ENCODE peak calls at places on chromosomes 3 and 15, in four cellular contexts. W, O, C and M are unnamed samples.

GRCh38 chr15:64521201-64521600 is 60.8 kb downstream of the ZNF609 start:
- DNase-seq in C (peak; percentile 73), W (no peak), O (no peak), M (no peak)

GRCh38 chr3:89172150-89172549 is 64.7 kb downstream of the EPHA3 start:
- DNase-seq in W (no peak), C (no peak), O (no peak), M (no peak)

GRCh38 chr3:41208507-41208906 is 9.2 kb downstream of the CTNNB1 start:
- DNase-seq in W (no peak), O (no peak), C (no peak), M (no peak)

GRCh38 chr3:117553461-117553860 is 843.9 kb downstream of the TUSC7 start:
- DNase-seq in C (no peak), W (no peak), O (no peak), M (no peak)

GRCh38 chr15:48334260-48334659 is 3.0 kb downstream of the DUT start:
- DNase-seq in W (no peak), C (no peak), O (no peak), M (no peak)

GRCh38 chr3:45225465-45226205 is 452 bp downstream of the TMEM158 start:
- DNase-seq in W (peak; percentile 15), C (no peak), O (no peak), M (peak; percentile 87)

GRCh38 chr3:135034881-135035440 is 239.9 kb downstream of the EPHB1 start:
- DNase-seq in O (no peak), C (no peak), W (no peak), M (no peak)

GRCh38 chr15:60788514-60789091 is 309.7 kb upstream of the ICE2 start:
- DNase-seq in W (no peak), O (no peak), C (no peak), M (no peak)

GRCh38 chr3:192409203-192409837 is 318.0 kb downstream of the FGF12 start:
- DNase-seq in W (no peak), C (no peak), O (no peak), M (no peak)

GRCh38 chr15:57048930-57049550 is 130.6 kb downstream of the TCF12 start:
- DNase-seq in W (no peak), C (no peak), O (no peak), M (no peak)

GRCh38 chr3:68468695-68469375 is 463.5 kb downstream of the TAFA4 start:
- DNase-seq in O (no peak), C (no peak), W (no peak), M (no peak)

GRCh38 chr3:128491900-128492352 is 1.1 kb downstream of the GATA2 start:
- DNase-seq in O (no peak), W (no peak), C (no peak), M (no peak)

GRCh38 chr15:92930776-92931175 is 30.7 kb downstream of the CHD2 start:
- DNase-seq in C (no peak), O (no peak), W (no peak), M (no peak)

GRCh38 chr3:121508384-121508783 is 37.4 kb downstream of the POLQ start:
- DNase-seq in O (no peak), W (no peak), C (no peak), M (no peak)

GRCh38 chr3:183275418-183275817 is 22.4 kb downstream of the B3GNT5 start:
- DNase-seq in C (no peak), W (no peak), O (no peak), M (no peak)

GRCh38 chr3:48926425-48927392 is 8.1 kb downstream of the ARIH2 start:
- DNase-seq in C (no peak), O (no peak), W (no peak), M (no peak)

GRCh38 chr3:28376424-28376823 is 27.8 kb upstream of the AZI2 start:
- DNase-seq in C (no peak), O (no peak), W (no peak), M (no peak)

GRCh38 chr3:44208568-44208967 is 33.1 kb upstream of the TOPAZ1 start:
- DNase-seq in W (no peak), C (no peak), O (no peak), M (no peak)

GRCh38 chr15:61155741-61156700 is 73.1 kb downstream of the RORA start:
- DNase-seq in O (no peak), C (no peak), W (no peak), M (no peak)

GRCh38 chr3:10600159-10601125 is 95.1 kb upstream of the ATP2B2 start:
- DNase-seq in C (peak; percentile 73), W (no peak), O (no peak), M (no peak)

GRCh38 chr3:81983382-81983781 is 221.9 kb upstream of the GBE1 start:
- DNase-seq in C (no peak), W (no peak), O (no peak), M (no peak)

GRCh38 chr15:85475711-85476110 is 95.3 kb downstream of the AKAP13 start:
- DNase-seq in W (no peak), C (no peak), O (no peak), M (no peak)

GRCh38 chr3:16913264-16913580 is 28.5 kb downstream of the PLCL2 start:
- DNase-seq in C (no peak), O (no peak), W (no peak), M (no peak)

GRCh38 chr3:132283440-132283839 is 33.8 kb upstream of the ACP3 start:
- DNase-seq in C (no peak), W (no peak), O (no peak), M (no peak)

GRCh38 chr3:34260266-34260990 is 462.0 kb downstream of the PDCD6IP start:
- DNase-seq in O (peak; percentile 61), W (no peak), C (no peak), M (peak; percentile 47)

GRCh38 chr3:131361464-131362421 is 19.8 kb upstream of the NUDT16 start:
- DNase-seq in W (no peak), C (peak; percentile 79), O (peak; percentile 96), M (peak; percentile 96)

GRCh38 chr15:59614153-59614552 is 2.6 kb downstream of the GCNT3 start:
- DNase-seq in O (no peak), C (no peak), W (no peak), M (no peak)

GRCh38 chr15:59622289-59622688 is 10.7 kb downstream of the GCNT3 start:
- DNase-seq in C (no peak), O (peak; percentile 66), W (no peak), M (no peak)

GRCh38 chr15:59611277-59612260 is at the start of gene GCNT3:
- DNase-seq in W (no peak), O (no peak), C (no peak), M (no peak)

GRCh38 chr15:59615661-59616060 is 4.1 kb downstream of the GCNT3 start:
- DNase-seq in C (no peak), W (no peak), O (no peak), M (no peak)

DNA sequence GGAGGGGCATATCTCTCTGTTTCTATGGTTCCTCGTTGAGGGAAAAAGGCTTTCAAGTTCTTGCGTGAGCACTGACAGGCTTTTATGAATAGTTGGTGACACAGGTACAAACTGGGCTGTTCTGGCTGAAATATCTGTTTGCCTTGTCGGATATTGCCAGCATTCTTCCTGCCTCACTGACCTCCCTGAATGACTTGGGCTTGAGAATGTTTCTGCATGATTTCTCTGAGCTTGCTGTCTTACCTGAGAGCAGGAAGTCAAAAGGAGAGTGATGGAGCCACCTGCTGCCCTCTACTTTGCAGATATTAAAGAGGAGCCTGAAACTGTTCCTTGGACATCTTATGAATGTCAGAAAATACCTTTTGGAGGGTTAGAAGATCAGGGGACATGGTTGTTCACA is 4.8 kb downstream of the GCNT3 start:
- DNase-seq in O (no peak), W (no peak), C (no peak), M (no peak)
- TF ChIP-seq CTCF in O (no peak), W (no peak), C (no peak), M (no peak)

GRCh38 chr15:67138946-67139855 is 73.8 kb downstream of the SMAD3 start:
- DNase-seq in O (no peak), W (no peak), C (no peak), M (no peak)
- H3K27ac ChIP-seq in O (peak overlapping the region; percentile 34), W (no peak overlapping the region), C (peak overlapping the region; percentile 85), M (peak overlapping the region; percentile 38)

DNA sequence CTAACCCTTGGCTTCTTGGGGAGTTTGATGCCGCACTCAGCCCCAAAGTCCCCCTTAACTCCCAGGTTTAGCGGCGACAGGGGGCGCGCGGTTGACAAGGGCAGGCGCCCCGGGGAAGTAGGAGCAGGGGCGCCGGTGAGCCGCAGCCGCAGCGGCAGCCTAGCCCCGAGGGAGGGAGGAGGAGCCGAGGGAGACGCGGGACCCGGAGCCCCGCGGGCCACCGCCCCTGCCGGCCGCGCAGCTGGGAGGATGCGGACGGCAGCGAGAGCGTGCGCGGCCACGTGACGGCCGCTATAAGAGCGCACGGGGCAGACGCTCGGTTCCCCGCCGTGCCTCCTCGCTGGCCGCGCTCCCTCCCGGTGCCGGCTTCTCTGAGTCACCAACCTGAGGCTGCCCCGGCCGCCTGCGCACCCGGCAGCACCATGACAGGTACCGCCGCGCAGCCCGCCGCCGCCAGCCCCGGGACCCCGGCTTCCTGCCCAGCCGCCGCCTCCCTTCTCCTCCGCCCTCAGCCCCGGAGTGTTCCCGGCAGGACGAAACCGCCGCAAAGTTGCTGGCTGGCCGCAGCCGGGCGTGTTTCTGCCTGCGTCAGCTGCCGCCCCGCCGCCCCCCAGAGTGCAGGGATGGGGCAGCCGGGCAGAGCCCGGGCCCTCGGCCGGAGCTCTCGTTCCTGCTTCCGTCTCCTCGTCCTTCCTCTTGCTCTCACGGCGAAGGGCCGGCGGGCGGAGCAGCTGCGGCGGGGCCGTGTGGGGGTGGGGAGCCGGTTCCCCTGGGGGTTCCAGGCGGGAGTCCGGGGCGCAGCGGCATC is at the start of gene GYG1:
- DNase-seq in C (peak; percentile 62), O (peak; percentile 85), W (peak; percentile 73), M (peak; percentile 97)
- TF ChIP-seq CTCF in C (no peak), O (peak; percentile 13), W (peak; percentile 40), M (peak; percentile 19)

GRCh38 chr15:77473328-77473727 is 52.6 kb downstream of the HMG20A start:
- DNase-seq in C (no peak), O (no peak), W (no peak), M (no peak)
- H3K27ac ChIP-seq in C (no peak overlapping the region), O (no peak overlapping the region), W (no peak overlapping the region), M (peak overlapping the region; percentile 17)

GRCh38 chr3:71658131-71658530 is 67.1 kb downstream of the EIF4E3 start:
- DNase-seq in C (peak; percentile 95), O (peak; percentile 98), W (no peak), M (peak; percentile 88)
- TF ChIP-seq CTCF in C (no peak), O (no peak), W (no peak), M (no peak)

GRCh38 chr15:40155270-40155910 is 5.5 kb upstream of the BUB1B start:
- DNase-seq in C (peak; percentile 73), O (peak; percentile 75), W (no peak), M (no peak)
- H3K27ac ChIP-seq in C (peak overlapping the region; percentile 27), O (no peak overlapping the region), W (no peak overlapping the region), M (no peak overlapping the region)